ENCODE peak calls at places on chromosomes 12 and 14, in eight cellular contexts. M is iPS DF 6.9, W is pancreas, C is H9, A is mammary epithelial cell, K is heart left ventricle, S is adrenal gland, Y is IMR-90. I is an unnamed sample.

GRCh38 chr14:51442513-51443175 is 202.6 kb downstream of the TMX1 start:
- DNase-seq in M (no peak), W (no peak), C (no peak), A (peak; percentile 94), K (no peak), S (no peak), Y (peak; percentile 99), I (peak; percentile 89)

GRCh38 chr12:58326534-58326933 is 385.2 kb downstream of the ATP23 start:
- DNase-seq in M (no peak), W (no peak), C (no peak), A (no peak), K (no peak), S (no peak), Y (no peak), I (no peak)

GRCh38 chr12:69056743-69057515 is 124.0 kb upstream of the CPM start:
- DNase-seq in M (no peak), W (no peak), C (no peak), A (no peak), K (no peak), S (no peak), Y (peak; percentile 66), I (no peak)

GRCh38 chr12:93990832-93991748 is 157.3 kb upstream of the PLXNC1 start:
- DNase-seq in M (peak; percentile 61), W (no peak), C (peak; percentile 85), A (no peak), K (peak; percentile 70), S (peak; percentile 70), Y (peak; percentile 52), I (peak; percentile 68)

GRCh38 chr12:89325495-89325894 is 26.8 kb downstream of the DUSP6 start:
- DNase-seq in M (no peak), W (no peak), C (no peak), A (no peak), K (no peak), S (no peak), Y (no peak), I (no peak)

GRCh38 chr14:30108975-30109700 is 181.5 kb upstream of the PRKD1 start:
- DNase-seq in M (no peak), W (no peak), C (no peak), A (peak; percentile 4), K (no peak), S (no peak), Y (peak; percentile 80), I (peak; percentile 51)

GRCh38 chr12:3303410-3304136 is 187.4 kb upstream of the PRMT8 start:
- DNase-seq in M (peak; percentile 45), W (no peak), C (peak; percentile 86), A (peak; percentile 68), K (no peak), S (no peak), Y (no peak), I (no peak)

GRCh38 chr14:54877015-54877702 is 25.5 kb downstream of the GCH1 start:
- DNase-seq in M (no peak), W (no peak), C (no peak), A (no peak), K (no peak), S (no peak), Y (peak; percentile 10), I (no peak)

GRCh38 chr14:64731141-64731581 is 26.9 kb downstream of the PLEKHG3 start:
- DNase-seq in M (no peak), W (no peak), C (no peak), A (no peak), K (peak; percentile 14), S (no peak), Y (no peak), I (no peak)

GRCh38 chr12:61254225-61254624 is 1006.0 kb upstream of the USP15 start:
- DNase-seq in M (no peak), W (no peak), C (no peak), A (peak; percentile 35), K (no peak), S (no peak), Y (no peak), I (no peak)

GRCh38 chr14:104845033-104845666 is 19.9 kb upstream of the CEP170B start:
- DNase-seq in M (no peak), W (no peak), C (no peak), A (no peak), K (no peak), S (no peak), Y (no peak), I (no peak)

GRCh38 chr12:124459852-124460645 is 107.4 kb downstream of the NCOR2 start:
- DNase-seq in M (no peak), W (no peak), C (no peak), A (no peak), K (no peak), S (no peak), Y (no peak), I (no peak)
- H3K4me1 ChIP-seq in M (no peaks in the 10 kb centered on the region), W (no peaks in the 10 kb centered on the region), C (no peaks in the 10 kb centered on the region), A (peaks cover 14% of the 10 kb centered on the region), K (peaks cover 19% of the 10 kb centered on the region), S (peaks cover 6% of the 10 kb centered on the region), Y (peaks cover 5% of the 10 kb centered on the region), I (peaks cover 11% of the 10 kb centered on the region)

GRCh38 chr12:92546259-92546825 is 156.4 kb upstream of the PLEKHG7 start:
- DNase-seq in M (no peak), W (peak; percentile 41), C (no peak), A (no peak), K (no peak), S (no peak), Y (no peak), I (no peak)

GRCh38 chr12:92541024-92541423 is 161.8 kb upstream of the PLEKHG7 start:
- DNase-seq in M (no peak), W (no peak), C (no peak), A (no peak), K (no peak), S (no peak), Y (no peak), I (no peak)

GRCh38 chr12:92544321-92544720 is 158.5 kb upstream of the PLEKHG7 start:
- DNase-seq in M (no peak), W (no peak), C (no peak), A (no peak), K (no peak), S (no peak), Y (no peak), I (no peak)

GRCh38 chr12:92543872-92544271 is 158.9 kb upstream of the PLEKHG7 start:
- DNase-seq in M (no peak), W (no peak), C (no peak), A (no peak), K (no peak), S (no peak), Y (peak; percentile 19), I (no peak)

DNA sequence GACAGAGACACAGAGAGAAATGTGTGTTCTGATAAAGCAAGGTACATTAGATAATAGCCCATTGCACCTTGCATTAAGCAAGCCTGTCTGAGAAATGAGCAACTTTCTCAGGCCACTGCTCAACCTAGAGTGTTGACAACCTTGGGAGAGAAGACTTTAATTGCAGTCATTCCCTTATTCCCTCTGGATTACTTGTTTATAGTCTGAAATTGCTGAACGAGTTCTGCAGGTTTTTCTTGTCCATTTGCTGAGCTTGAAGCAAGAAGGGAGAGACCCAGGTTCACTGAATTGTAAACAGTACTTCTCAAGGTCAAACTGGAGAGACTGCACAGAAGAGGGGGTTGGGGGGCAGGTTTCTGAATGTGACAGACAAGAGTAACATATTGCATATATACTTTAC is 159.4 kb upstream of the PLEKHG7 start:
- DNase-seq in M (no peak), W (peak; percentile 67), C (no peak), A (peak; percentile 29), K (no peak), S (no peak), Y (no peak), I (no peak)
- H3K4me1 ChIP-seq in M (peaks cover 5% of the 10 kb centered on the region), W (peaks cover 89% of the 10 kb centered on the region), C (no peaks in the 10 kb centered on the region), A (peaks cover 17% of the 10 kb centered on the region), K (peaks cover 3% of the 10 kb centered on the region), S (no peaks in the 10 kb centered on the region), Y (peaks cover 11% of the 10 kb centered on the region), I (peaks cover 12% of the 10 kb centered on the region)

DNA sequence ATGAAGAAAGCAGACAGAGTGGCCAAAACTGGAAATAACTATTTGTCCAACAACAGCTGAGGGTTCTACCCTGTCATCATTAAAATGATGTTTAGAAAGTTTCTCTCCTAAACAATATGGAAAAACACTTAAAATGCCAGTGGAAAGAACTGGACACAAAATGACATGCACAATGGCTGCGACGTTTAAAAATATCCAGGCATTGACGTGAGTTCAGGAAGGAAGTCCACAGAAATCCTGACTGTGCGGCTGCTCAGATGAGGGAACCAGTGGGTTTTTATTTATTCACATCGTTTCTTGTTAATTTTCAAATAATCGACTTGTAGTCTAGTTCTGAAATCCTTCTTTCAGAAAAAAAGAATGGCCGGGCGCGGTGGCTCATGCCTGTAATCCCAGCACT is 58.3 kb downstream of the CCNK start:
- DNase-seq in M (no peak), W (no peak), C (no peak), A (no peak), K (no peak), S (no peak), Y (no peak), I (no peak)
- H3K4me1 ChIP-seq in M (peaks cover 16% of the 10 kb centered on the region), W (peaks cover 5% of the 10 kb centered on the region), C (no peaks in the 10 kb centered on the region), A (peaks cover 28% of the 10 kb centered on the region), K (peaks cover 55% of the 10 kb centered on the region), S (peaks cover 33% of the 10 kb centered on the region), Y (peaks cover 25% of the 10 kb centered on the region), I (peaks cover 34% of the 10 kb centered on the region)

DNA sequence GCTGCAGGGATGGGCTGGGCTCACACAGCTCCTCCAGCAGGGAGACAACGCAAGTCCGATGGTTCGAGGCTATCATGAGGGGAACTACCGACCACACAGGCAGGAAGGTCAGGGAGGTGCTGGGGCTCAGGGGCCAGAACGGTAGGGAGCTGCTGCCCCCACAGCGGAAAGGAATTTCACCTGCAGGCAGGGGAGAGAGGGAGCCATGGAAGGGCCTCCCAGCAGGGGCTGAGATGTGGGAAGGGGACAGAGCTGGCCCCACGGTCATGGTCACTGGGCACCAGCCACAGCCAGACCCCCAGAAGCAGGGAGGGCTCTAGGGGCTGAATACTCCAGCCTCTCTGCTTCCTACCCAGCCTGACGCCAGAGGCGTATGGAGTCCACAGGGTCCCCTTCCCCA is 103.1 kb downstream of the SCARB1 start:
- DNase-seq in M (no peak), W (no peak), C (no peak), A (no peak), K (no peak), S (no peak), Y (no peak), I (peak; percentile 38)
- H3K4me1 ChIP-seq in M (peaks cover 5% of the 10 kb centered on the region), W (no peaks in the 10 kb centered on the region), C (no peaks in the 10 kb centered on the region), A (peaks cover 8% of the 10 kb centered on the region), K (peaks cover 5% of the 10 kb centered on the region), S (peaks cover 2% of the 10 kb centered on the region), Y (peaks cover 13% of the 10 kb centered on the region), I (peaks cover 14% of the 10 kb centered on the region)

GRCh38 chr14:99602788-99603415 is 1.1 kb downstream of the CCDC85C start:
- DNase-seq in M (no peak), W (peak; percentile 39), C (no peak), A (no peak), K (no peak), S (no peak), Y (no peak), I (peak; percentile 59)
- H3K4me1 ChIP-seq in M (peaks cover 3% of the 10 kb centered on the region), W (peaks cover 32% of the 10 kb centered on the region), C (no peaks in the 10 kb centered on the region), A (peaks cover 36% of the 10 kb centered on the region), K (peaks cover 37% of the 10 kb centered on the region), S (peaks cover 53% of the 10 kb centered on the region), Y (peaks cover 16% of the 10 kb centered on the region), I (peaks cover 21% of the 10 kb centered on the region)

DNA sequence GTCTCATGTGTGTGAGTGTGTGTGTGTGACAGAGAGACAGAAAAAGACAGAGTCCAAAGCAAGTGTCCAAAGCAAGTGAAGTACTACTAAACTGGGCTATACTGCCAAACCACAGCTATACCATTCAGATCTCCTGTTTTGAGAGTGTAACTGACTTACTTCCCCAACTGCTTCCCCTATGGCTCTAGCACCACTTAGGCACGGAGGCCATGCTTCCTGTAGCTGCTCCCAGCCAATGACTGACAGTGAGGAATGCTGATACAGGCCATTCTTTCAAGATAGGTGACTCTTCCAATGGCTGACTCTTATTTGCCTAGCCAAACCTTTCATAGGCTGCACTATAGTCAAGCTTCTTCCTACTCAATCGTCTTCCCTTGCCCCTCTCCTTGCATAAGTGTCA is 393.2 kb downstream of the BCAT1 start:
- DNase-seq in M (no peak), W (no peak), C (no peak), A (no peak), K (no peak), S (no peak), Y (no peak), I (no peak)
- H3K4me1 ChIP-seq in M (peaks cover 2% of the 10 kb centered on the region), W (no peaks in the 10 kb centered on the region), C (peaks cover under 1% of the 10 kb centered on the region), A (no peaks in the 10 kb centered on the region), K (peaks cover 3% of the 10 kb centered on the region), S (no peaks in the 10 kb centered on the region), Y (peaks cover 4% of the 10 kb centered on the region), I (no peaks in the 10 kb centered on the region)